ENCODE peak calls at places on chromosomes 11 and 22, in ten cellular contexts. Y, J, E, R, B, A, W, Z, P and O are unnamed samples.

GRCh38 chr11:43989162-43989961 is 46.9 kb downstream of the C11orf96 start:
- DNase-seq in Y (no peak), J (no peak), E (peak), R (peak), B (no peak), A (no peak), W (peak), Z (peak), P (no peak), O (peak)

GRCh38 chr11:126101241-126101929 is 38.7 kb upstream of the CDON start:
- DNase-seq in Y (no peak), J (no peak), E (no peak), R (no peak), B (no peak), A (no peak), W (no peak), Z (no peak), P (no peak), O (no peak)

GRCh38 chr22:27105142-27106025 is 448.0 kb downstream of the MIAT start:
- DNase-seq in Y (no peak), J (peak), E (no peak), R (no peak), B (no peak), A (no peak), W (no peak), Z (no peak), P (no peak), O (no peak)

GRCh38 chr22:48729499-48730171 is 1098.0 kb downstream of the BRD1 start:
- DNase-seq in Y (no peak), J (no peak), E (no peak), R (no peak), B (no peak), A (no peak), W (no peak), Z (no peak), P (no peak), O (no peak)

GRCh38 chr11:82080160-82080559 is 653.5 kb downstream of the FAM181B start:
- DNase-seq in Y (no peak), J (no peak), E (no peak), R (no peak), B (no peak), A (no peak), W (no peak), Z (no peak), P (no peak), O (no peak)

GRCh38 chr11:16280256-16280682 is 76.1 kb downstream of the SOX6 start:
- DNase-seq in Y (no peak), J (no peak), E (no peak), R (no peak), B (no peak), A (no peak), W (no peak), Z (no peak), P (no peak), O (no peak)

GRCh38 chr11:60700689-60701508 is 1.5 kb downstream of the MS4A8 start:
- DNase-seq in Y (no peak), J (no peak), E (peak), R (peak), B (no peak), A (peak), W (peak), Z (peak), P (no peak), O (peak)

GRCh38 chr22:49620666-49621065 is 207.0 kb downstream of the BRD1 start:
- DNase-seq in Y (no peak), J (no peak), E (no peak), R (no peak), B (no peak), A (no peak), W (no peak), Z (no peak), P (no peak), O (no peak)

GRCh38 chr11:87260811-87261210 is 223.1 kb downstream of the TMEM135 start:
- DNase-seq in Y (no peak), J (no peak), E (no peak), R (no peak), B (no peak), A (no peak), W (no peak), Z (no peak), P (no peak), O (no peak)

GRCh38 chr11:18168372-18168771 is 4.3 kb upstream of the MRGPRX4 start:
- DNase-seq in Y (no peak), J (no peak), E (no peak), R (no peak), B (no peak), A (no peak), W (no peak), Z (no peak), P (no peak), O (no peak)

GRCh38 chr11:72349616-72350218 is 84.6 kb downstream of the CLPB start:
- DNase-seq in Y (no peak), J (no peak), E (no peak), R (no peak), B (no peak), A (no peak), W (no peak), Z (no peak), P (no peak), O (peak)

GRCh38 chr22:28328751-28329150 is 350.9 kb downstream of the TTC28 start:
- DNase-seq in Y (no peak), J (no peak), E (no peak), R (no peak), B (no peak), A (no peak), W (no peak), Z (no peak), P (no peak), O (no peak)

GRCh38 chr11:33709471-33709870 is 8.8 kb upstream of the C11orf91 start:
- DNase-seq in Y (no peak), J (no peak), E (no peak), R (no peak), B (no peak), A (no peak), W (no peak), Z (no peak), P (no peak), O (peak)

GRCh38 chr11:8766043-8766992 is 83.7 kb downstream of the RPL27A start:
- DNase-seq in Y (no peak), J (no peak), E (no peak), R (no peak), B (no peak), A (no peak), W (no peak), Z (no peak), P (no peak), O (no peak)

GRCh38 chr11:77140231-77140959 is 12.3 kb downstream of the MYO7A start:
- DNase-seq in Y (no peak), J (no peak), E (peak), R (peak), B (no peak), A (no peak), W (no peak), Z (peak), P (no peak), O (no peak)

GRCh38 chr11:37988031-37988430 is 1390.0 kb upstream of the RAG2 start:
- DNase-seq in Y (no peak), J (no peak), E (no peak), R (no peak), B (no peak), A (no peak), W (no peak), Z (no peak), P (no peak), O (peak)

GRCh38 chr11:110251837-110252236 is 44.6 kb downstream of the RDX start:
- DNase-seq in Y (no peak), J (peak), E (no peak), R (no peak), B (no peak), A (no peak), W (no peak), Z (peak), P (no peak), O (peak)

GRCh38 chr11:119363874-119364590 is 17.5 kb downstream of the USP2 start:
- DNase-seq in Y (peak), J (no peak), E (peak), R (peak), B (peak), A (peak), W (no peak), Z (peak), P (peak), O (peak)

GRCh38 chr11:96306933-96307747 is 35.9 kb downstream of the MAML2 start:
- DNase-seq in Y (no peak), J (peak), E (no peak), R (peak), B (no peak), A (peak), W (no peak), Z (peak), P (no peak), O (peak)

GRCh38 chr11:112822478-112823274 is 138.5 kb upstream of the NCAM1 start:
- DNase-seq in Y (no peak), J (no peak), E (no peak), R (no peak), B (no peak), A (no peak), W (no peak), Z (no peak), P (no peak), O (no peak)

GRCh38 chr11:797300-798092 is 585 bp downstream of the SLC25A22 start:
- DNase-seq in Y (peak), J (peak), E (peak), R (peak), B (peak), A (peak), W (peak), Z (peak), P (peak), O (peak)